ENCODE peak calls at places on chromosome 6, in seven cellular contexts. One of them, this sample, is unnamed.

GRCh38 chr6:167872538-167873210 is 46.0 kb downstream of the AFDN start:
- DNase-seq in breast epithelium: no peak
- DNase-seq in ELR: no peak
- DNase-seq in neural crest cell: no peak
- DNase-seq in iris pigment epithelial cell: peak
- DNase-seq in NCI-H146: no peak
- DNase-seq in Kasumi-1: no peak
- DNase-seq in this sample: no peak

GRCh38 chr6:26311012-26311384 is 54.0 kb upstream of the BTN3A2 start:
- DNase-seq in iris pigment epithelial cell: peak
- DNase-seq in neural crest cell: no peak
- DNase-seq in NCI-H146: peak
- DNase-seq in Kasumi-1: peak
- DNase-seq in breast epithelium: no peak
- DNase-seq in ELR: peak
- DNase-seq in this sample: no peak

GRCh38 chr6:35368038-35368887 is 25.9 kb downstream of the PPARD start:
- DNase-seq in ELR: peak
- DNase-seq in neural crest cell: no peak
- DNase-seq in NCI-H146: no peak
- DNase-seq in iris pigment epithelial cell: peak
- DNase-seq in Kasumi-1: no peak
- DNase-seq in breast epithelium: no peak
- DNase-seq in this sample: peak

GRCh38 chr6:142071981-142072380 is 60.7 kb upstream of the GJE1 start:
- DNase-seq in iris pigment epithelial cell: peak
- DNase-seq in neural crest cell: no peak
- DNase-seq in breast epithelium: no peak
- DNase-seq in Kasumi-1: no peak
- DNase-seq in NCI-H146: no peak
- DNase-seq in ELR: peak
- DNase-seq in this sample: no peak

GRCh38 chr6:136753624-136754023 is 38.7 kb downstream of the MAP3K5 start:
- DNase-seq in iris pigment epithelial cell: no peak
- DNase-seq in NCI-H146: no peak
- DNase-seq in ELR: no peak
- DNase-seq in neural crest cell: no peak
- DNase-seq in breast epithelium: no peak
- DNase-seq in Kasumi-1: no peak
- DNase-seq in this sample: no peak

GRCh38 chr6:107786709-107787588 is 37.2 kb downstream of the SCML4 start:
- DNase-seq in neural crest cell: no peak
- DNase-seq in ELR: no peak
- DNase-seq in NCI-H146: no peak
- DNase-seq in Kasumi-1: no peak
- DNase-seq in iris pigment epithelial cell: no peak
- DNase-seq in breast epithelium: no peak
- DNase-seq in this sample: no peak

GRCh38 chr6:74853991-74854390 is 351.9 kb downstream of the COL12A1 start:
- DNase-seq in NCI-H146: no peak
- DNase-seq in iris pigment epithelial cell: no peak
- DNase-seq in neural crest cell: no peak
- DNase-seq in Kasumi-1: no peak
- DNase-seq in breast epithelium: no peak
- DNase-seq in ELR: no peak
- DNase-seq in this sample: no peak

GRCh38 chr6:113642390-113642713 is 214.8 kb upstream of the MARCKS start:
- DNase-seq in neural crest cell: no peak
- DNase-seq in NCI-H146: no peak
- DNase-seq in iris pigment epithelial cell: no peak
- DNase-seq in Kasumi-1: no peak
- DNase-seq in breast epithelium: no peak
- DNase-seq in ELR: no peak
- DNase-seq in this sample: no peak

GRCh38 chr6:41531591-41532582 is 14.3 kb upstream of the FOXP4 start:
- DNase-seq in iris pigment epithelial cell: peak
- DNase-seq in NCI-H146: peak
- DNase-seq in Kasumi-1: no peak
- DNase-seq in neural crest cell: no peak
- DNase-seq in ELR: peak
- DNase-seq in breast epithelium: no peak
- DNase-seq in this sample: peak

GRCh38 chr6:125746731-125747588 is 2.5 kb upstream of the HEY2 start:
- DNase-seq in ELR: peak
- DNase-seq in neural crest cell: peak
- DNase-seq in breast epithelium: no peak
- DNase-seq in Kasumi-1: peak
- DNase-seq in iris pigment epithelial cell: peak
- DNase-seq in NCI-H146: peak
- DNase-seq in this sample: no peak

GRCh38 chr6:42243046-42243445 is 25.4 kb upstream of the MRPS10 start:
- DNase-seq in ELR: no peak
- DNase-seq in Kasumi-1: no peak
- DNase-seq in breast epithelium: peak
- DNase-seq in iris pigment epithelial cell: no peak
- DNase-seq in neural crest cell: no peak
- DNase-seq in NCI-H146: no peak
- DNase-seq in this sample: no peak

GRCh38 chr6:132814716-132815570 is 574 bp downstream of the RPS12 start:
- DNase-seq in neural crest cell: no peak
- DNase-seq in Kasumi-1: peak
- DNase-seq in NCI-H146: peak
- DNase-seq in ELR: peak
- DNase-seq in iris pigment epithelial cell: no peak
- DNase-seq in breast epithelium: no peak
- DNase-seq in this sample: no peak

GRCh38 chr6:142429195-142429594 is 127.4 kb downstream of the ADGRG6 start:
- DNase-seq in breast epithelium: no peak
- DNase-seq in neural crest cell: no peak
- DNase-seq in ELR: no peak
- DNase-seq in Kasumi-1: no peak
- DNase-seq in NCI-H146: no peak
- DNase-seq in iris pigment epithelial cell: no peak
- DNase-seq in this sample: no peak

GRCh38 chr6:499617-500016 is 108.1 kb downstream of the IRF4 start:
- DNase-seq in neural crest cell: no peak
- DNase-seq in ELR: no peak
- DNase-seq in iris pigment epithelial cell: no peak
- DNase-seq in NCI-H146: no peak
- DNase-seq in Kasumi-1: no peak
- DNase-seq in breast epithelium: no peak
- DNase-seq in this sample: no peak

GRCh38 chr6:18792832-18793231 is 405.7 kb downstream of the RNF144B start:
- DNase-seq in breast epithelium: no peak
- DNase-seq in ELR: no peak
- DNase-seq in NCI-H146: no peak
- DNase-seq in Kasumi-1: no peak
- DNase-seq in iris pigment epithelial cell: no peak
- DNase-seq in neural crest cell: no peak
- DNase-seq in this sample: no peak

GRCh38 chr6:163825033-163825432 is 410.5 kb downstream of the QKI start:
- DNase-seq in iris pigment epithelial cell: peak
- DNase-seq in ELR: peak
- DNase-seq in breast epithelium: no peak
- DNase-seq in Kasumi-1: no peak
- DNase-seq in neural crest cell: no peak
- DNase-seq in NCI-H146: no peak
- DNase-seq in this sample: no peak

GRCh38 chr6:169253745-169254238 is at the start of gene THBS2:
- DNase-seq in breast epithelium: no peak
- DNase-seq in ELR: peak
- DNase-seq in NCI-H146: no peak
- DNase-seq in Kasumi-1: no peak
- DNase-seq in iris pigment epithelial cell: peak
- DNase-seq in neural crest cell: no peak
- DNase-seq in this sample: peak

GRCh38 chr6:144528605-144529425 is 243.7 kb downstream of the UTRN start:
- DNase-seq in breast epithelium: no peak
- DNase-seq in ELR: peak
- DNase-seq in NCI-H146: peak
- DNase-seq in iris pigment epithelial cell: peak
- DNase-seq in Kasumi-1: no peak
- DNase-seq in neural crest cell: no peak
- DNase-seq in this sample: no peak

GRCh38 chr6:30782425-30783014 is 38.2 kb upstream of the IER3 start:
- DNase-seq in breast epithelium: no peak
- DNase-seq in ELR: peak
- DNase-seq in Kasumi-1: no peak
- DNase-seq in neural crest cell: no peak
- DNase-seq in iris pigment epithelial cell: peak
- DNase-seq in NCI-H146: no peak
- DNase-seq in this sample: peak

GRCh38 chr6:18958146-18958545 is 571.0 kb downstream of the RNF144B start:
- DNase-seq in Kasumi-1: no peak
- DNase-seq in NCI-H146: no peak
- DNase-seq in iris pigment epithelial cell: no peak
- DNase-seq in ELR: no peak
- DNase-seq in breast epithelium: no peak
- DNase-seq in neural crest cell: no peak
- DNase-seq in this sample: no peak

GRCh38 chr6:41937472-41937871 is 4.1 kb downstream of the CCND3 start:
- DNase-seq in breast epithelium: no peak
- DNase-seq in NCI-H146: no peak
- DNase-seq in Kasumi-1: no peak
- DNase-seq in neural crest cell: no peak
- DNase-seq in ELR: no peak
- DNase-seq in iris pigment epithelial cell: no peak
- DNase-seq in this sample: no peak

GRCh38 chr6:111113731-111114438 is 26.6 kb downstream of the SLC16A10 start:
- DNase-seq in neural crest cell: no peak
- DNase-seq in iris pigment epithelial cell: peak
- DNase-seq in NCI-H146: no peak
- DNase-seq in Kasumi-1: peak
- DNase-seq in breast epithelium: no peak
- DNase-seq in ELR: peak
- DNase-seq in this sample: no peak

GRCh38 chr6:51842066-51842465 is 245.3 kb downstream of the PKHD1 start:
- DNase-seq in ELR: no peak
- DNase-seq in Kasumi-1: no peak
- DNase-seq in neural crest cell: peak
- DNase-seq in NCI-H146: no peak
- DNase-seq in breast epithelium: no peak
- DNase-seq in iris pigment epithelial cell: no peak
- DNase-seq in this sample: no peak

GRCh38 chr6:157832250-157832967 is 9.4 kb downstream of the SNX9 start:
- DNase-seq in breast epithelium: no peak
- DNase-seq in ELR: peak
- DNase-seq in iris pigment epithelial cell: peak
- DNase-seq in Kasumi-1: no peak
- DNase-seq in neural crest cell: no peak
- DNase-seq in NCI-H146: no peak
- DNase-seq in this sample: no peak

GRCh38 chr6:131129657-131130545 is 5.4 kb upstream of the AKAP7 start:
- DNase-seq in NCI-H146: no peak
- DNase-seq in Kasumi-1: peak
- DNase-seq in iris pigment epithelial cell: peak
- DNase-seq in neural crest cell: no peak
- DNase-seq in ELR: no peak
- DNase-seq in breast epithelium: no peak
- DNase-seq in this sample: no peak

GRCh38 chr6:71238351-71238750 is 50.3 kb upstream of the OGFRL1 start:
- DNase-seq in Kasumi-1: no peak
- DNase-seq in ELR: peak
- DNase-seq in iris pigment epithelial cell: peak
- DNase-seq in breast epithelium: no peak
- DNase-seq in neural crest cell: no peak
- DNase-seq in NCI-H146: no peak
- DNase-seq in this sample: peak

GRCh38 chr6:37946021-37946420 is 126.5 kb downstream of the ZFAND3 start:
- DNase-seq in NCI-H146: no peak
- DNase-seq in neural crest cell: no peak
- DNase-seq in Kasumi-1: no peak
- DNase-seq in iris pigment epithelial cell: no peak
- DNase-seq in ELR: no peak
- DNase-seq in breast epithelium: no peak
- DNase-seq in this sample: no peak

GRCh38 chr6:110476046-110476849 is at the start of gene SLC22A16:
- DNase-seq in NCI-H146: no peak
- DNase-seq in iris pigment epithelial cell: no peak
- DNase-seq in Kasumi-1: peak
- DNase-seq in breast epithelium: no peak
- DNase-seq in neural crest cell: no peak
- DNase-seq in ELR: no peak
- DNase-seq in this sample: no peak

GRCh38 chr6:5085638-5086293 is 625 bp downstream of the PPP1R3G start:
- DNase-seq in Kasumi-1: peak
- DNase-seq in iris pigment epithelial cell: peak
- DNase-seq in NCI-H146: peak
- DNase-seq in breast epithelium: no peak
- DNase-seq in neural crest cell: peak
- DNase-seq in ELR: peak
- DNase-seq in this sample: no peak